ENCODE peak calls at places on chromosomes 4 and X, in eight cellular contexts. K is hepatic stellate cell; E is NCI-H524; C is HFFc6; T is cerebellum; Q is T-cell; B is caudate nucleus; Y is CD4-positive, alpha-beta T cell. X is an unnamed sample.

GRCh38 chr4:20158195-20158594 is 93.5 kb upstream of the SLIT2 start:
- DNase-seq in K (no peak), E (no peak), C (no peak), T (no peak), Q (no peak), B (no peak), Y (no peak), X (no peak)

GRCh38 chr4:180560896-180561295 is 1682.3 kb upstream of the TENM3 start:
- DNase-seq in K (no peak), E (no peak), C (no peak), T (no peak), Q (no peak), B (no peak), Y (no peak), X (peak; percentile 5)

GRCh38 chr4:94256833-94257232 is 49.2 kb downstream of the SMARCAD1 start:
- DNase-seq in K (no peak), E (no peak), C (peak; percentile 7), T (peak; percentile 5), Q (no peak), B (no peak), Y (no peak), X (no peak)

GRCh38 chr4:98248984-98249383 is 12.2 kb upstream of the RAP1GDS1 start:
- DNase-seq in K (no peak), E (no peak), C (no peak), T (no peak), Q (no peak), B (no peak), Y (no peak), X (no peak)

GRCh38 chr4:56648245-56649151 is 32.6 kb downstream of the HOPX start:
- DNase-seq in K (no peak), E (no peak), C (no peak), T (no peak), Q (no peak), B (no peak), Y (no peak), X (no peak)

GRCh38 chr4:86917212-86918039 is 17.4 kb upstream of the AFF1 start:
- DNase-seq in K (no peak), E (no peak), C (no peak), T (no peak), Q (no peak), B (no peak), Y (no peak), X (no peak)

GRCh38 chr4:61437923-61438322 is 237.8 kb downstream of the ADGRL3 start:
- DNase-seq in K (no peak), E (no peak), C (no peak), T (no peak), Q (no peak), B (no peak), Y (no peak), X (no peak)

GRCh38 chr4:6617246-6617645 is 23.2 kb upstream of the MRFAP1 start:
- DNase-seq in K (no peak), E (no peak), C (no peak), T (no peak), Q (no peak), B (no peak), Y (no peak), X (no peak)

GRCh38 chrX:30151964-30152363 is 63.4 kb upstream of the MAGEB2 start:
- DNase-seq in K (no peak), E (no peak), C (no peak), T (no peak), Q (no peak), B (no peak), Y (no peak), X (no peak)

GRCh38 chrX:18897611-18898010 is 86.3 kb downstream of the PHKA2 start:
- DNase-seq in K (no peak), E (no peak), C (no peak), T (no peak), Q (no peak), B (no peak), Y (no peak), X (no peak)

GRCh38 chr4:55172694-55173287 is 47.4 kb upstream of the KDR start:
- DNase-seq in K (no peak), E (no peak), C (no peak), T (no peak), Q (no peak), B (no peak), Y (no peak), X (no peak)

GRCh38 chrX:78514852-78515251 is 144.3 kb downstream of the RTL3 start:
- DNase-seq in K (no peak), E (no peak), C (no peak), T (no peak), Q (no peak), B (no peak), Y (no peak), X (no peak)

GRCh38 chr4:53908661-53909078 is 155.7 kb downstream of the CHIC2 start:
- DNase-seq in K (peak; percentile 57), E (no peak), C (peak; percentile 95), T (peak; percentile 36), Q (no peak), B (no peak), Y (no peak), X (peak; percentile 42)

GRCh38 chrX:107834273-107835201 is 8.9 kb downstream of the MID2 start:
- DNase-seq in K (no peak), E (no peak), C (no peak), T (no peak), Q (no peak), B (no peak), Y (no peak), X (no peak)